ENCODE peak calls at places on chromosomes 4 and X, in nine cellular contexts. J is neural crest cell; I is activated CD8-positive, alpha-beta memory T cell treated with anti-CD3 and anti-CD28 coated beads for 1 hour; Y is omental fat pad; R is IMR-90; X is endothelial cell; L is AG08395; B is NCI-H1092 treated with DMSO at 0.1 percent for 48 hours; N is activated naive CD4-positive, alpha-beta T cell treated with anti-CD3 and anti-CD28 coated beads for 36 hours. Z is an unnamed sample.

GRCh38 chr4:25970691-25971427 is 56.8 kb downstream of the SMIM20 start:
- DNase-seq in R (no peak), L (no peak), N (no peak), Y (no peak), X (no peak), J (no peak), I (no peak), B (no peak), Z (no peak)

GRCh38 chr4:37157403-37158167 is 87.0 kb upstream of the NWD2 start:
- DNase-seq in X (peak; percentile 3), Y (no peak), R (no peak), L (no peak), J (no peak), B (no peak), N (no peak), I (no peak), Z (peak; percentile 17)

GRCh38 chr4:169410839-169411770 is 140.3 kb upstream of the SH3RF1 start:
- DNase-seq in Y (no peak), N (peak; percentile 83), J (peak; percentile 16), B (no peak), I (peak; percentile 3), X (peak; percentile 56), R (peak; percentile 85), L (peak; percentile 58), Z (peak; percentile 97)

GRCh38 chr4:98430708-98431403 is 169.7 kb downstream of the RAP1GDS1 start:
- DNase-seq in N (no peak), L (peak; percentile 60), J (no peak), B (no peak), R (peak; percentile 96), I (no peak), X (no peak), Y (no peak), Z (no peak)

GRCh38 chr4:54988655-54989054 is 136.7 kb downstream of the KDR start:
- DNase-seq in N (no peak), L (no peak), X (no peak), B (no peak), I (no peak), J (no peak), R (no peak), Y (no peak), Z (no peak)

GRCh38 chr4:158841540-158841939 is 72.7 kb downstream of the FNIP2 start:
- DNase-seq in R (no peak), B (no peak), N (no peak), I (no peak), L (no peak), J (no peak), Y (no peak), X (no peak), Z (no peak)

GRCh38 chr4:19239565-19239964 is 1012.1 kb upstream of the SLIT2 start:
- DNase-seq in X (no peak), L (no peak), Y (no peak), B (no peak), J (no peak), R (peak; percentile 66), I (no peak), N (no peak), Z (no peak)

GRCh38 chr4:150152764-150153163 is 74.5 kb downstream of the DCLK2 start:
- DNase-seq in B (no peak), N (no peak), X (no peak), I (no peak), J (no peak), R (peak; percentile 68), L (peak; percentile 40), Y (no peak), Z (no peak)

GRCh38 chrX:29826651-29827206 is 388.6 kb upstream of the MAGEB2 start:
- DNase-seq in B (no peak), L (no peak), X (no peak), N (no peak), I (no peak), J (no peak), Y (no peak), R (peak; percentile 9), Z (no peak)

GRCh38 chr4:169225812-169226211 is 44.9 kb downstream of the SH3RF1 start:
- DNase-seq in B (no peak), N (no peak), X (no peak), Y (no peak), L (no peak), J (no peak), I (no peak), R (peak; percentile 60), Z (no peak)

GRCh38 chrX:119729408-119730201 is 28.8 kb upstream of the SOWAHD start:
- DNase-seq in R (peak; percentile 64), N (peak; percentile 81), X (peak; percentile 49), B (peak; percentile 45), J (peak; percentile 57), I (peak; percentile 29), Y (no peak), L (peak; percentile 57), Z (peak; percentile 62)

GRCh38 chrX:108018659-108019381 is 26.0 kb upstream of the VSIG1 start:
- DNase-seq in L (no peak), X (no peak), I (no peak), B (no peak), N (peak; percentile 48), R (no peak), J (no peak), Y (no peak), Z (no peak)

GRCh38 chr4:48290146-48290772 is 20.6 kb upstream of the TEC start:
- DNase-seq in I (no peak), B (no peak), X (peak; percentile 52), R (no peak), J (no peak), N (peak; percentile 40), Y (no peak), L (peak; percentile 33), Z (peak; percentile 58)

GRCh38 chr4:109179089-109179488 is 123.4 kb downstream of the COL25A1 start:
- DNase-seq in B (no peak), L (no peak), X (no peak), R (no peak), Y (no peak), J (no peak), N (no peak), I (no peak), Z (no peak)

GRCh38 chrX:8704184-8704583 is 27.8 kb downstream of the ANOS1 start:
- DNase-seq in Y (no peak), R (no peak), L (no peak), N (no peak), B (no peak), X (no peak), I (no peak), J (no peak), Z (no peak)

GRCh38 chrX:10030570-10030969 is 63.4 kb downstream of the CLDN34 start:
- DNase-seq in I (no peak), X (no peak), L (no peak), Y (no peak), J (no peak), N (no peak), R (peak; percentile 82), B (no peak), Z (no peak)